ENCODE peak calls at places on chromosomes 13 and 19, in eight cellular contexts. M is kidney tubule cell, F is stomach, X is NCI-H748 treated with DMSO at 0.1 percent for 48 hours, K is amniotic stem cell, D is T-helper 17 cell, O is EH, Q is lung. A is an unnamed sample.

GRCh38 chr13:39250440-39250839 is 212.2 kb downstream of the NHLRC3 start:
- DNase-seq in M (no peak), F (no peak), X (no peak), K (no peak), D (no peak), O (no peak), Q (no peak), A (no peak)

GRCh38 chr13:71210861-71211260 is 656.1 kb downstream of the DACH1 start:
- DNase-seq in M (no peak), F (no peak), X (no peak), K (no peak), D (no peak), O (no peak), Q (no peak), A (no peak)

GRCh38 chr13:41311607-41312500 is 787 bp downstream of the NAA16 start:
- DNase-seq in M (peak), F (peak), X (peak), K (peak), D (peak), O (peak), Q (peak), A (peak)

GRCh38 chr19:49339364-49340068 is 4.3 kb downstream of the CD37 start:
- DNase-seq in M (peak), F (peak), X (peak), K (no peak), D (no peak), O (peak), Q (peak), A (peak)

GRCh38 chr19:41744850-41745249 is 10.5 kb upstream of the CEACAM6 start:
- DNase-seq in M (no peak), F (no peak), X (no peak), K (no peak), D (no peak), O (no peak), Q (no peak), A (no peak)

GRCh38 chr13:28792992-28793391 is 27.1 kb upstream of the MTUS2 start:
- DNase-seq in M (peak), F (no peak), X (no peak), K (peak), D (no peak), O (peak), Q (no peak), A (no peak)

GRCh38 chr13:93002071-93002470 is 224.5 kb upstream of the GPC6 start:
- DNase-seq in M (no peak), F (no peak), X (no peak), K (no peak), D (no peak), O (no peak), Q (no peak), A (no peak)

GRCh38 chr19:58021541-58022282 is 12.1 kb upstream of the ZSCAN1 start:
- DNase-seq in M (peak), F (no peak), X (peak), K (no peak), D (no peak), O (peak), Q (peak), A (no peak)

GRCh38 chr13:98447881-98448641 is 128.8 kb downstream of the STK24 start:
- DNase-seq in M (no peak), F (no peak), X (no peak), K (no peak), D (peak), O (peak), Q (no peak), A (peak)

A was measured in PC-3.